ENCODE peak calls at places on chromosomes 3 and 15, in seven cellular contexts. One of them, this sample, is unnamed.

GRCh38 chr15:92907880-92908279 is 7.8 kb downstream of the CHD2 start:
- DNase-seq in AG04450: peak
- DNase-seq in neural crest cell: no peak
- DNase-seq in mammary epithelial cell: peak
- DNase-seq in cardiac fibroblast: peak
- DNase-seq in fibroblast of mammary gland: peak
- DNase-seq in WERI-Rb-1: peak
- DNase-seq in this sample: peak

GRCh38 chr3:46903341-46904302 is 26.1 kb downstream of the PTH1R start:
- DNase-seq in AG04450: no peak
- DNase-seq in fibroblast of mammary gland: peak
- DNase-seq in mammary epithelial cell: peak
- DNase-seq in WERI-Rb-1: no peak
- DNase-seq in neural crest cell: no peak
- DNase-seq in cardiac fibroblast: peak
- DNase-seq in this sample: no peak

GRCh38 chr3:84039091-84039490 is 919.7 kb upstream of the CADM2 start:
- DNase-seq in neural crest cell: no peak
- DNase-seq in cardiac fibroblast: no peak
- DNase-seq in WERI-Rb-1: no peak
- DNase-seq in mammary epithelial cell: no peak
- DNase-seq in fibroblast of mammary gland: no peak
- DNase-seq in AG04450: no peak
- DNase-seq in this sample: no peak

GRCh38 chr3:133926736-133927542 is 31.3 kb upstream of the RAB6B start:
- DNase-seq in fibroblast of mammary gland: peak
- DNase-seq in neural crest cell: peak
- DNase-seq in mammary epithelial cell: no peak
- DNase-seq in WERI-Rb-1: no peak
- DNase-seq in cardiac fibroblast: no peak
- DNase-seq in AG04450: no peak
- DNase-seq in this sample: no peak

GRCh38 chr3:98540346-98540745 is 8.6 kb downstream of the GPR15 start:
- DNase-seq in fibroblast of mammary gland: no peak
- DNase-seq in AG04450: no peak
- DNase-seq in mammary epithelial cell: no peak
- DNase-seq in WERI-Rb-1: no peak
- DNase-seq in cardiac fibroblast: no peak
- DNase-seq in neural crest cell: no peak
- DNase-seq in this sample: no peak

GRCh38 chr3:159112724-159113123 is 310.9 kb downstream of the MFSD1 start:
- DNase-seq in AG04450: no peak
- DNase-seq in mammary epithelial cell: no peak
- DNase-seq in WERI-Rb-1: no peak
- DNase-seq in cardiac fibroblast: no peak
- DNase-seq in fibroblast of mammary gland: no peak
- DNase-seq in neural crest cell: no peak
- DNase-seq in this sample: no peak

GRCh38 chr3:185330644-185331043 is 32.3 kb upstream of the MAP3K13 start:
- DNase-seq in fibroblast of mammary gland: no peak
- DNase-seq in cardiac fibroblast: no peak
- DNase-seq in WERI-Rb-1: no peak
- DNase-seq in AG04450: no peak
- DNase-seq in mammary epithelial cell: peak
- DNase-seq in neural crest cell: no peak
- DNase-seq in this sample: no peak

GRCh38 chr3:142319094-142319493 is 93.7 kb upstream of the GK5 start:
- DNase-seq in cardiac fibroblast: peak
- DNase-seq in AG04450: no peak
- DNase-seq in fibroblast of mammary gland: peak
- DNase-seq in neural crest cell: no peak
- DNase-seq in mammary epithelial cell: no peak
- DNase-seq in WERI-Rb-1: no peak
- DNase-seq in this sample: peak

GRCh38 chr3:166367947-166368533 is 530.8 kb upstream of the BCHE start:
- DNase-seq in cardiac fibroblast: no peak
- DNase-seq in fibroblast of mammary gland: no peak
- DNase-seq in mammary epithelial cell: no peak
- DNase-seq in neural crest cell: no peak
- DNase-seq in AG04450: no peak
- DNase-seq in WERI-Rb-1: no peak
- DNase-seq in this sample: no peak

GRCh38 chr3:4060064-4060463 is 243.1 kb upstream of the SETMAR start:
- DNase-seq in cardiac fibroblast: no peak
- DNase-seq in mammary epithelial cell: no peak
- DNase-seq in fibroblast of mammary gland: no peak
- DNase-seq in neural crest cell: no peak
- DNase-seq in WERI-Rb-1: no peak
- DNase-seq in AG04450: no peak
- DNase-seq in this sample: no peak

GRCh38 chr15:78035319-78035718 is 42.2 kb downstream of the TBC1D2B start:
- DNase-seq in neural crest cell: no peak
- DNase-seq in mammary epithelial cell: no peak
- DNase-seq in fibroblast of mammary gland: no peak
- DNase-seq in WERI-Rb-1: no peak
- DNase-seq in cardiac fibroblast: peak
- DNase-seq in AG04450: no peak
- DNase-seq in this sample: no peak

GRCh38 chr15:31776039-31776438 is 254.3 kb upstream of the CHRNA7 start:
- DNase-seq in fibroblast of mammary gland: no peak
- DNase-seq in cardiac fibroblast: no peak
- DNase-seq in neural crest cell: no peak
- DNase-seq in mammary epithelial cell: no peak
- DNase-seq in AG04450: no peak
- DNase-seq in WERI-Rb-1: no peak
- DNase-seq in this sample: no peak

GRCh38 chr15:79541176-79541575 is 109.0 kb downstream of the MINAR1 start:
- DNase-seq in mammary epithelial cell: no peak
- DNase-seq in AG04450: no peak
- DNase-seq in fibroblast of mammary gland: no peak
- DNase-seq in cardiac fibroblast: no peak
- DNase-seq in WERI-Rb-1: no peak
- DNase-seq in neural crest cell: no peak
- DNase-seq in this sample: no peak

GRCh38 chr3:129560931-129561594 is 18.1 kb downstream of the H1-8 start:
- DNase-seq in WERI-Rb-1: peak
- DNase-seq in neural crest cell: no peak
- DNase-seq in AG04450: peak
- DNase-seq in fibroblast of mammary gland: peak
- DNase-seq in mammary epithelial cell: no peak
- DNase-seq in cardiac fibroblast: peak
- DNase-seq in this sample: peak

GRCh38 chr3:126389112-126389791 is 5.5 kb upstream of the CFAP100 start:
- DNase-seq in fibroblast of mammary gland: peak
- DNase-seq in AG04450: peak
- DNase-seq in neural crest cell: peak
- DNase-seq in WERI-Rb-1: peak
- DNase-seq in cardiac fibroblast: peak
- DNase-seq in mammary epithelial cell: peak
- DNase-seq in this sample: no peak

GRCh38 chr15:64010719-64011118 is 35.6 kb downstream of the DAPK2 start:
- DNase-seq in mammary epithelial cell: peak
- DNase-seq in cardiac fibroblast: peak
- DNase-seq in neural crest cell: no peak
- DNase-seq in WERI-Rb-1: no peak
- DNase-seq in fibroblast of mammary gland: peak
- DNase-seq in AG04450: no peak
- DNase-seq in this sample: no peak

GRCh38 chr3:59388555-59389280 is 338.9 kb upstream of the CFAP20DC start:
- DNase-seq in mammary epithelial cell: peak
- DNase-seq in AG04450: no peak
- DNase-seq in cardiac fibroblast: no peak
- DNase-seq in WERI-Rb-1: no peak
- DNase-seq in neural crest cell: no peak
- DNase-seq in fibroblast of mammary gland: no peak
- DNase-seq in this sample: no peak

GRCh38 chr15:72288291-72288690 is 15.9 kb upstream of the PARP6 start:
- DNase-seq in fibroblast of mammary gland: no peak
- DNase-seq in AG04450: no peak
- DNase-seq in cardiac fibroblast: no peak
- DNase-seq in neural crest cell: no peak
- DNase-seq in WERI-Rb-1: no peak
- DNase-seq in mammary epithelial cell: no peak
- DNase-seq in this sample: no peak

GRCh38 chr3:86245360-86245759 is 745.6 kb downstream of the VGLL3 start:
- DNase-seq in mammary epithelial cell: no peak
- DNase-seq in cardiac fibroblast: no peak
- DNase-seq in neural crest cell: no peak
- DNase-seq in WERI-Rb-1: no peak
- DNase-seq in AG04450: no peak
- DNase-seq in fibroblast of mammary gland: no peak
- DNase-seq in this sample: no peak

GRCh38 chr3:54557538-54558419 is 370.1 kb downstream of the LRTM1 start:
- DNase-seq in WERI-Rb-1: no peak
- DNase-seq in cardiac fibroblast: no peak
- DNase-seq in fibroblast of mammary gland: no peak
- DNase-seq in mammary epithelial cell: peak
- DNase-seq in AG04450: no peak
- DNase-seq in neural crest cell: no peak
- DNase-seq in this sample: no peak

GRCh38 chr15:69794643-69795461 is 302.9 kb downstream of the TLE3 start:
- DNase-seq in WERI-Rb-1: no peak
- DNase-seq in cardiac fibroblast: peak
- DNase-seq in AG04450: no peak
- DNase-seq in neural crest cell: no peak
- DNase-seq in mammary epithelial cell: peak
- DNase-seq in fibroblast of mammary gland: peak
- DNase-seq in this sample: no peak

GRCh38 chr3:56423537-56424209 is 44.6 kb downstream of the ERC2 start:
- DNase-seq in mammary epithelial cell: no peak
- DNase-seq in AG04450: no peak
- DNase-seq in cardiac fibroblast: no peak
- DNase-seq in neural crest cell: no peak
- DNase-seq in fibroblast of mammary gland: no peak
- DNase-seq in WERI-Rb-1: no peak
- DNase-seq in this sample: no peak

GRCh38 chr3:172478116-172478515 is 29.9 kb upstream of the GHSR start:
- DNase-seq in neural crest cell: no peak
- DNase-seq in fibroblast of mammary gland: no peak
- DNase-seq in mammary epithelial cell: no peak
- DNase-seq in AG04450: no peak
- DNase-seq in cardiac fibroblast: no peak
- DNase-seq in WERI-Rb-1: no peak
- DNase-seq in this sample: no peak

GRCh38 chr3:32780735-32781210 is 37.0 kb upstream of the TRIM71 start:
- DNase-seq in mammary epithelial cell: no peak
- DNase-seq in AG04450: no peak
- DNase-seq in WERI-Rb-1: peak
- DNase-seq in neural crest cell: peak
- DNase-seq in cardiac fibroblast: peak
- DNase-seq in fibroblast of mammary gland: peak
- DNase-seq in this sample: no peak

GRCh38 chr3:74055064-74055463 is 430.3 kb upstream of the PDZRN3 start:
- DNase-seq in WERI-Rb-1: no peak
- DNase-seq in AG04450: no peak
- DNase-seq in mammary epithelial cell: no peak
- DNase-seq in fibroblast of mammary gland: no peak
- DNase-seq in cardiac fibroblast: no peak
- DNase-seq in neural crest cell: no peak
- DNase-seq in this sample: no peak

GRCh38 chr3:141825216-141826011 is 51.0 kb upstream of the ATP1B3 start:
- DNase-seq in mammary epithelial cell: no peak
- DNase-seq in WERI-Rb-1: no peak
- DNase-seq in AG04450: no peak
- DNase-seq in neural crest cell: no peak
- DNase-seq in cardiac fibroblast: no peak
- DNase-seq in fibroblast of mammary gland: no peak
- DNase-seq in this sample: no peak

GRCh38 chr15:81274932-81275341 is 49.0 kb downstream of the STARD5 start:
- DNase-seq in AG04450: peak
- DNase-seq in cardiac fibroblast: peak
- DNase-seq in mammary epithelial cell: peak
- DNase-seq in fibroblast of mammary gland: peak
- DNase-seq in WERI-Rb-1: peak
- DNase-seq in neural crest cell: peak
- DNase-seq in this sample: no peak

GRCh38 chr3:69120879-69121464 is 1.4 kb downstream of the LMOD3 start:
- DNase-seq in neural crest cell: peak
- DNase-seq in cardiac fibroblast: peak
- DNase-seq in fibroblast of mammary gland: peak
- DNase-seq in AG04450: peak
- DNase-seq in mammary epithelial cell: peak
- DNase-seq in WERI-Rb-1: peak
- DNase-seq in this sample: peak
- TF ChIP-seq CTCF in neural crest cell: peak
- TF ChIP-seq CTCF in cardiac fibroblast: peak
- TF ChIP-seq CTCF in fibroblast of mammary gland: peak
- TF ChIP-seq CTCF in AG04450: peak
- TF ChIP-seq CTCF in mammary epithelial cell: peak
- TF ChIP-seq CTCF in WERI-Rb-1: peak
- TF ChIP-seq CTCF in this sample: peak

DNA sequence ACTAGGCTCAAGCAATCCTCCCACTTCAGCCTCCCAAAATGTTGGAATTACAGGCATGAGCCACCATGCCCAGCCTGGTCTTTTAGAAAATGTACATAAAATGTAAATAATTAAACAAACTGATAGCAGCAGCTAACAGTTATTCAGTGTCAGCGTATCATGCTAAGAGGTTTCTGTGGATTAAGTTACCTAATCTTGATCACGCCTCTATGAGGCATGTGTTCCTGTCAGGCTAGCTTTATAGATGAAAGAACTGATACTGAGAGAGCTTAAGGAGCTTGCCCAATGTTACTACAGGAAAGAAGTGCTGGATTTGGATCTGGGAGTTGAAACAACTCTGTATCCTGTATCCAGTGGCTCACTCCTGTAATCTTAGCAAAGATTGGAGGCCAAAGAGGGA is 11.2 kb upstream of the MST1R start:
- DNase-seq in WERI-Rb-1: peak
- DNase-seq in fibroblast of mammary gland: no peak
- DNase-seq in neural crest cell: no peak
- DNase-seq in cardiac fibroblast: no peak
- DNase-seq in AG04450: no peak
- DNase-seq in mammary epithelial cell: peak
- DNase-seq in this sample: no peak
- TF ChIP-seq CTCF in WERI-Rb-1: no peak
- TF ChIP-seq CTCF in fibroblast of mammary gland: no peak
- TF ChIP-seq CTCF in neural crest cell: no peak
- TF ChIP-seq CTCF in cardiac fibroblast: no peak
- TF ChIP-seq CTCF in AG04450: no peak
- TF ChIP-seq CTCF in mammary epithelial cell: no peak
- TF ChIP-seq CTCF in this sample: no peak

DNA sequence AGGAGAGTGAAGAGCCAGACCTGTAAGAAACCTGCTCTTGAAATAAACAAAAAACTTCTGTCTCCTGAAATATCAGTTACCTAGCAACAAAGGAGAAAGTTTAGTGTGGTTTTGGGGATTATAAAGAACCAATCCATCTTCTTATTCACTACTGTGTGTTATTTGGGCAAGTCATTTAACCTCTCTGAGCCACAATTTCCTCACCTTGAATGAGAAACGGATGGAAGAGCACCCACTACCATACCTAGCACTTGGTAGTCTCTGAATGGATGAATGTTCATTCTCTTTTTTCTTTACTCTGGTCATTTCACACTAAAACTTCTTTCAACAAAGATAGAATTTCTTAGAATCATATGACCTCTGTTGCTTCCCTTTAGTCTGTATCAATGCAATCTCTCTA is 45.2 kb downstream of the PTPN9 start:
- DNase-seq in fibroblast of mammary gland: no peak
- DNase-seq in neural crest cell: no peak
- DNase-seq in cardiac fibroblast: no peak
- DNase-seq in AG04450: no peak
- DNase-seq in WERI-Rb-1: no peak
- DNase-seq in mammary epithelial cell: no peak
- DNase-seq in this sample: no peak
- TF ChIP-seq CTCF in fibroblast of mammary gland: no peak
- TF ChIP-seq CTCF in neural crest cell: no peak
- TF ChIP-seq CTCF in cardiac fibroblast: no peak
- TF ChIP-seq CTCF in AG04450: no peak
- TF ChIP-seq CTCF in WERI-Rb-1: no peak
- TF ChIP-seq CTCF in mammary epithelial cell: no peak
- TF ChIP-seq CTCF in this sample: no peak

GRCh38 chr15:60478633-60479360 is at the start of gene ICE2:
- DNase-seq in WERI-Rb-1: peak
- DNase-seq in cardiac fibroblast: peak
- DNase-seq in mammary epithelial cell: peak
- DNase-seq in fibroblast of mammary gland: peak
- DNase-seq in neural crest cell: peak
- DNase-seq in AG04450: peak
- DNase-seq in this sample: peak
- TF ChIP-seq CTCF in WERI-Rb-1: no peak
- TF ChIP-seq CTCF in cardiac fibroblast: no peak
- TF ChIP-seq CTCF in mammary epithelial cell: no peak
- TF ChIP-seq CTCF in fibroblast of mammary gland: no peak
- TF ChIP-seq CTCF in neural crest cell: no peak
- TF ChIP-seq CTCF in AG04450: peak
- TF ChIP-seq CTCF in this sample: no peak

This sample was measured in AG04449.